ENCODE peak calls at places on chromosomes 12 and 14, in ten cellular contexts. H, X, J, L, S, Q, G, N, E and U are unnamed samples. For H3K36me3, the result is how much of the 10 kb centered on the place peaks cover.

GRCh38 chr12:7345232-7345631 is 41.4 kb downstream of the ACSM4 start:
- DNase-seq in H (peak), G (no peak), S (no peak), Q (no peak), E (no peak), L (no peak), X (no peak), J (no peak), N (no peak), U (no peak)

GRCh38 chr12:72829838-72830237 is 557.7 kb downstream of the TRHDE start:
- DNase-seq in L (no peak), J (no peak), H (no peak), S (no peak), Q (no peak), G (no peak), X (no peak), E (no peak), N (no peak), U (no peak)

GRCh38 chr14:82398313-82398712 is 864.7 kb upstream of the SEL1L start:
- DNase-seq in X (no peak), H (no peak), S (no peak), G (no peak), L (no peak), N (no peak), Q (no peak), E (no peak), J (no peak), U (no peak)

GRCh38 chr12:81564237-81564636 is 194.9 kb downstream of the PPFIA2 start:
- DNase-seq in H (no peak), L (no peak), X (no peak), G (no peak), S (no peak), Q (no peak), N (no peak), J (no peak), E (no peak), U (no peak)

GRCh38 chr12:40693503-40693863 is 1.2 kb downstream of the CNTN1 start:
- DNase-seq in N (peak), L (peak), Q (peak), J (no peak), S (peak), E (peak), X (peak), G (peak), H (peak), U (peak)

GRCh38 chr12:19402743-19403400 is 36.4 kb upstream of the AEBP2 start:
- DNase-seq in Q (peak), G (no peak), S (peak), X (no peak), E (no peak), L (no peak), H (peak), N (peak), J (no peak), U (no peak)

GRCh38 chr14:102983496-102983895 is 61.0 kb downstream of the AMN start:
- DNase-seq in G (no peak), X (no peak), N (no peak), E (no peak), J (no peak), L (no peak), H (no peak), S (no peak), Q (no peak), U (no peak)

GRCh38 chr12:68482014-68482413 is 128.7 kb upstream of the RAP1B start:
- DNase-seq in H (no peak), N (peak), X (no peak), L (no peak), S (no peak), E (no peak), G (no peak), J (no peak), Q (no peak), U (no peak)

GRCh38 chr14:38724621-38725020 is 378.4 kb downstream of the SEC23A start:
- DNase-seq in S (no peak), L (no peak), J (no peak), N (no peak), H (no peak), G (no peak), Q (no peak), E (no peak), X (no peak), U (no peak)

GRCh38 chr14:32202468-32202865 is 602 bp downstream of the RNU6-8 start:
- DNase-seq in S (no peak), E (no peak), G (no peak), Q (no peak), H (no peak), L (peak), X (no peak), J (no peak), N (peak), U (no peak)

GRCh38 chr12:104953323-104953722 is 4.8 kb downstream of the SLC41A2 start:
- DNase-seq in X (no peak), Q (no peak), G (no peak), L (no peak), S (no peak), J (no peak), N (no peak), H (peak), E (peak), U (no peak)

GRCh38 chr14:31785574-31785973 is 224.4 kb downstream of the NUBPL start:
- DNase-seq in Q (no peak), E (no peak), H (no peak), J (no peak), X (no peak), N (no peak), G (no peak), L (no peak), S (no peak), U (peak)

GRCh38 chr14:34322940-34323418 is 139.1 kb downstream of the SPTSSA start:
- DNase-seq in L (peak), Q (peak), S (peak), H (peak), E (peak), X (peak), N (peak), J (peak), G (peak), U (peak)

GRCh38 chr12:75814856-75815754 is 216.5 kb downstream of the PHLDA1 start:
- DNase-seq in L (no peak), N (peak), G (no peak), H (peak), J (no peak), Q (peak), S (no peak), E (no peak), X (no peak), U (no peak)

GRCh38 chr12:100672075-100672592 is 98.7 kb downstream of the GAS2L3 start:
- DNase-seq in X (no peak), G (no peak), Q (peak), N (peak), S (peak), H (no peak), J (peak), E (peak), L (no peak), U (peak)

GRCh38 chr12:3905664-3906063 is 32.5 kb upstream of the PARP11 start:
- DNase-seq in X (no peak), G (no peak), Q (no peak), S (no peak), J (no peak), E (no peak), H (no peak), L (no peak), N (no peak), U (no peak)

GRCh38 chr12:132904718-132905328 is 17.4 kb upstream of the CHFR start:
- DNase-seq in N (peak), E (peak), G (no peak), S (peak), J (no peak), H (peak), X (peak), Q (peak), L (peak), U (peak)

GRCh38 chr12:113418213-113418879 is 3.8 kb upstream of the SDSL start:
- DNase-seq in H (peak), G (no peak), Q (no peak), X (no peak), S (peak), N (no peak), E (no peak), J (no peak), L (no peak), U (no peak)

GRCh38 chr12:120240495-120240833 is 25.1 kb downstream of the PXN start:
- DNase-seq in S (no peak), E (no peak), Q (no peak), X (peak), H (no peak), L (no peak), J (no peak), G (no peak), N (no peak), U (no peak)

GRCh38 chr12:52924764-52925716 is 20.2 kb upstream of the KRT8 start:
- DNase-seq in H (peak), N (no peak), J (no peak), L (no peak), Q (peak), S (no peak), E (peak), G (peak), X (no peak), U (no peak)

GRCh38 chr12:62677355-62677754 is 210.7 kb downstream of the MON2 start:
- DNase-seq in N (no peak), H (no peak), E (no peak), J (no peak), L (no peak), Q (no peak), X (no peak), G (no peak), S (no peak), U (no peak)

GRCh38 chr14:94054936-94055335 is 26.1 kb downstream of the DDX24 start:
- DNase-seq in X (no peak), H (no peak), G (no peak), Q (no peak), N (no peak), L (no peak), E (no peak), S (no peak), J (no peak), U (no peak)

GRCh38 chr12:74317078-74317581 is 220.5 kb upstream of the ATXN7L3B start:
- DNase-seq in H (peak), G (no peak), E (no peak), J (peak), Q (no peak), L (peak), N (peak), S (no peak), X (no peak), U (no peak)

GRCh38 chr14:85537526-85537925 is 7.6 kb downstream of the FLRT2 start:
- DNase-seq in J (no peak), X (no peak), G (no peak), S (no peak), Q (no peak), L (no peak), N (no peak), H (no peak), E (no peak), U (no peak)

GRCh38 chr14:35406811-35407630 is 2.5 kb upstream of the NFKBIA start:
- DNase-seq in H (peak), E (no peak), J (peak), N (peak), Q (no peak), L (peak), X (no peak), G (peak), S (no peak), U (no peak)

GRCh38 chr12:58202933-58203713 is 261.8 kb downstream of the ATP23 start:
- DNase-seq in S (no peak), E (no peak), Q (no peak), G (no peak), H (no peak), L (no peak), J (no peak), N (peak), X (no peak), U (no peak)

GRCh38 chr12:1800646-1801284 is 19.6 kb upstream of the LRTM2 start:
- DNase-seq in X (peak), J (no peak), G (no peak), N (peak), L (peak), E (no peak), H (no peak), Q (peak), S (peak), U (peak)

GRCh38 chr14:84998216-84998615 is 531.7 kb upstream of the FLRT2 start:
- DNase-seq in N (no peak), Q (no peak), G (no peak), L (no peak), S (no peak), X (no peak), E (no peak), H (no peak), J (no peak), U (no peak)

GRCh38 chr14:54718046-54718445 is 151.1 kb downstream of the SAMD4A start:
- DNase-seq in S (no peak), L (no peak), E (no peak), J (no peak), N (no peak), Q (no peak), X (no peak), G (no peak), H (no peak), U (no peak)
- H3K36me3 ChIP-seq in S (under half), L (under half), E (under half), J (under half), N (under half), Q (under half), X (under half), G (under half), H (under half), U (under half)

GRCh38 chr12:49798934-49799333 is 29.3 kb downstream of the NCKAP5L start:
- DNase-seq in G (no peak), S (no peak), E (no peak), N (no peak), H (no peak), J (no peak), X (no peak), Q (no peak), L (no peak), U (no peak)

GRCh38 chr12:49801141-49802063 is 26.8 kb downstream of the NCKAP5L start:
- DNase-seq in E (no peak), Q (no peak), H (no peak), J (no peak), L (no peak), X (no peak), N (no peak), G (no peak), S (no peak), U (no peak)

GRCh38 chr12:49798248-49798647 is 30.0 kb downstream of the NCKAP5L start:
- DNase-seq in Q (no peak), N (no peak), S (no peak), H (no peak), G (no peak), J (no peak), E (no peak), L (no peak), X (no peak), U (no peak)

GRCh38 chr12:49797452-49797782 is 30.8 kb downstream of the NCKAP5L start:
- DNase-seq in E (no peak), S (no peak), H (no peak), L (no peak), Q (no peak), G (no peak), N (no peak), J (no peak), X (no peak), U (no peak)

DNA sequence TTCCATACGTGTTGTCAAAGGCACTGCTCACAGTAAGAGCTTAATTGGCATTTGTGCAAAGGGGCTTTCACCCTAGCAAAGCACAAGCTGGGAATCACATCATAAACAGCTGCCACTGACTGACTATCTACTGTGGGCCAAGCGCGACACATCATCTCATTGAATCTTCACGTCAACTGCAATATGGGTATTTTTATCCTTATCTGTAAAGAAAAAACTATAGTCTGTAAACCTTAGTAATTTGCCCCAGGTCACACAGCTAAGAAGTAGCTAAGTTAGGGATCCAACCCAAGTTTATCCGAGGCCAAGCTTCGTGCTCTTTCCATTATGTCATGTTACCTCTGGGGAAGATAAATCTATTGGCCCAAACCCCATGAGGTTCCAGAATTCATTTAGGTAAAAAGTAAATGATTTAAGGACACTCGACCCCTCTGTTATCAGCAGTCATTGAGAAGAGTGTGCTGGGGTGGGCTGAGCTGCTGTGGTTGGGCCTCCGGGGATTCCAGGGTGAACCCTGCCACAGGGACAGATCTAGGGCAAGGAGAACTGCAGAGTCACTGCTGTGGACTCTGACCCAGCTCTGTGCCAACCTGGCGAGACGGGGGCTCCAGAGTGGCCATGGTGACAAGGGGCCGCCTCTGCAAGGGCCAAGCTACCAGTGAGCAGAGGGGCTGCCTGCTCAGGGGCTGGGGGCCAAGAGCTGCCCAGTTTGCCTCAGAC is 27.6 kb downstream of the NCKAP5L start:
- DNase-seq in H (no peak), N (no peak), G (no peak), E (no peak), S (no peak), J (no peak), X (no peak), Q (no peak), L (no peak), U (no peak)
- H3K36me3 ChIP-seq in H (under half), N (under half), G (under half), E (under half), S (half or more), J (under half), X (under half), Q (under half), L (half or more), U (under half)

GRCh38 chr12:131752457-131752856 is 41.6 kb downstream of the SFSWAP start:
- DNase-seq in X (no peak), L (no peak), S (no peak), Q (no peak), E (no peak), G (no peak), N (no peak), J (no peak), H (no peak), U (peak)

GRCh38 chr12:131753757-131754156 is 42.9 kb downstream of the SFSWAP start:
- DNase-seq in Q (no peak), S (no peak), L (no peak), H (no peak), J (no peak), G (no peak), E (no peak), X (no peak), N (no peak), U (no peak)

GRCh38 chr12:131755305-131756113 is 44.6 kb downstream of the SFSWAP start:
- DNase-seq in L (no peak), H (no peak), J (no peak), Q (peak), N (peak), G (peak), X (no peak), S (no peak), E (no peak), U (no peak)

GRCh38 chr12:131753041-131753440 is 42.2 kb downstream of the SFSWAP start:
- DNase-seq in X (no peak), L (no peak), E (no peak), Q (no peak), J (no peak), S (no peak), G (no peak), N (no peak), H (no peak), U (no peak)

GRCh38 chr12:131754184-131754583 is 43.3 kb downstream of the SFSWAP start:
- DNase-seq in J (no peak), N (no peak), G (no peak), S (no peak), E (no peak), L (no peak), X (no peak), Q (no peak), H (no peak), U (no peak)
- H3K36me3 ChIP-seq in J (under half), N (half or more), G (half or more), S (half or more), E (under half), L (half or more), X (under half), Q (half or more), H (half or more), U (under half)

GRCh38 chr12:2819810-2820209 is 7.3 kb downstream of the ITFG2 start:
- DNase-seq in G (no peak), L (no peak), Q (no peak), X (no peak), J (no peak), N (no peak), S (no peak), H (no peak), E (no peak), U (no peak)
- H3K36me3 ChIP-seq in G (under half), L (half or more), Q (half or more), X (under half), J (under half), N (under half), S (half or more), H (under half), E (under half), U (under half)